ENCODE peak calls at places on chromosomes 1 and 21, in four cellular contexts. One of them, this sample, is unnamed.

GRCh38 chr1:185860316-185860715 is 126.1 kb downstream of the HMCN1 start:
- DNase-seq in omental fat pad: no peak
- DNase-seq in AG04450: no peak
- DNase-seq in dorsolateral prefrontal cortex: no peak
- DNase-seq in this sample: no peak

GRCh38 chr21:25297117-25297516 is 310.2 kb downstream of the MRPL39 start:
- DNase-seq in omental fat pad: no peak
- DNase-seq in AG04450: no peak
- DNase-seq in dorsolateral prefrontal cortex: no peak
- DNase-seq in this sample: no peak

GRCh38 chr1:179302076-179302475 is 8.5 kb downstream of the SOAT1 start:
- DNase-seq in omental fat pad: no peak
- DNase-seq in AG04450: no peak
- DNase-seq in dorsolateral prefrontal cortex: no peak
- DNase-seq in this sample: no peak

GRCh38 chr1:93605026-93605425 is 76.6 kb downstream of the BCAR3 start:
- DNase-seq in omental fat pad: no peak
- DNase-seq in AG04450: no peak
- DNase-seq in dorsolateral prefrontal cortex: no peak
- DNase-seq in this sample: no peak

GRCh38 chr21:46423546-46424061 is 35.1 kb upstream of the DIP2A start:
- DNase-seq in omental fat pad: no peak
- DNase-seq in AG04450: no peak
- DNase-seq in dorsolateral prefrontal cortex: no peak
- DNase-seq in this sample: no peak

GRCh38 chr1:87869563-87869962 is 540.9 kb downstream of the LMO4 start:
- DNase-seq in omental fat pad: no peak
- DNase-seq in AG04450: no peak
- DNase-seq in dorsolateral prefrontal cortex: no peak
- DNase-seq in this sample: peak; percentile 86

GRCh38 chr1:12341667-12342066 is 111.8 kb downstream of the VPS13D start:
- DNase-seq in omental fat pad: no peak
- DNase-seq in AG04450: no peak
- DNase-seq in dorsolateral prefrontal cortex: no peak
- DNase-seq in this sample: no peak

GRCh38 chr1:212237651-212238050 is 47.6 kb upstream of the PPP2R5A start:
- DNase-seq in omental fat pad: no peak
- DNase-seq in AG04450: no peak
- DNase-seq in dorsolateral prefrontal cortex: no peak
- DNase-seq in this sample: peak; percentile 78

GRCh38 chr21:44306926-44307687 is 7.3 kb downstream of the PFKL start:
- DNase-seq in omental fat pad: no peak
- DNase-seq in AG04450: no peak
- DNase-seq in dorsolateral prefrontal cortex: no peak
- DNase-seq in this sample: no peak

GRCh38 chr21:15208787-15209186 is 144.0 kb upstream of the NRIP1 start:
- DNase-seq in omental fat pad: no peak
- DNase-seq in AG04450: no peak
- DNase-seq in dorsolateral prefrontal cortex: no peak
- DNase-seq in this sample: no peak

GRCh38 chr1:198638894-198639319 is at the start of gene PTPRC:
- DNase-seq in omental fat pad: no peak
- DNase-seq in AG04450: no peak
- DNase-seq in dorsolateral prefrontal cortex: no peak
- DNase-seq in this sample: no peak

GRCh38 chr1:61120998-61121397 is 38.6 kb downstream of the NFIA start:
- DNase-seq in omental fat pad: no peak
- DNase-seq in AG04450: no peak
- DNase-seq in dorsolateral prefrontal cortex: no peak
- DNase-seq in this sample: peak; percentile 70

GRCh38 chr1:40636777-40637176 is 28.7 kb downstream of the RIMS3 start:
- DNase-seq in omental fat pad: no peak
- DNase-seq in AG04450: no peak
- DNase-seq in dorsolateral prefrontal cortex: peak; percentile 56
- DNase-seq in this sample: no peak

GRCh38 chr1:84929581-84929980 is 36.6 kb upstream of the LPAR3 start:
- DNase-seq in omental fat pad: no peak
- DNase-seq in AG04450: no peak
- DNase-seq in dorsolateral prefrontal cortex: no peak
- DNase-seq in this sample: no peak

GRCh38 chr1:88274431-88274830 is 409.6 kb upstream of the PKN2 start:
- DNase-seq in omental fat pad: no peak
- DNase-seq in AG04450: no peak
- DNase-seq in dorsolateral prefrontal cortex: no peak
- DNase-seq in this sample: no peak

GRCh38 chr1:27555700-27556424 is 48.1 kb downstream of the AHDC1 start:
- DNase-seq in omental fat pad: no peak
- DNase-seq in AG04450: no peak
- DNase-seq in dorsolateral prefrontal cortex: no peak
- DNase-seq in this sample: no peak

GRCh38 chr1:189693140-189693539 is 784.5 kb downstream of the BRINP3 start:
- DNase-seq in omental fat pad: no peak
- DNase-seq in AG04450: no peak
- DNase-seq in dorsolateral prefrontal cortex: no peak
- DNase-seq in this sample: peak; percentile 16

GRCh38 chr1:64745986-64746940 is 1.4 kb downstream of the RAVER2 start:
- DNase-seq in omental fat pad: no peak
- DNase-seq in AG04450: no peak
- DNase-seq in dorsolateral prefrontal cortex: peak; percentile 45
- DNase-seq in this sample: peak; percentile 8

GRCh38 chr1:36475910-36476604 is 6.7 kb downstream of the CSF3R start:
- DNase-seq in omental fat pad: no peak
- DNase-seq in AG04450: no peak
- DNase-seq in dorsolateral prefrontal cortex: no peak
- DNase-seq in this sample: no peak

GRCh38 chr1:232329103-232329788 is 300.7 kb downstream of the SIPA1L2 start:
- DNase-seq in omental fat pad: no peak
- DNase-seq in AG04450: no peak
- DNase-seq in dorsolateral prefrontal cortex: no peak
- DNase-seq in this sample: no peak

GRCh38 chr1:182680901-182681300 is 3.5 kb downstream of the RGS8 start:
- DNase-seq in omental fat pad: no peak
- DNase-seq in AG04450: no peak
- DNase-seq in dorsolateral prefrontal cortex: no peak
- DNase-seq in this sample: peak; percentile 78

GRCh38 chr1:243268284-243268653 is 12.4 kb downstream of the SDCCAG8 start:
- DNase-seq in omental fat pad: no peak
- DNase-seq in AG04450: peak; percentile 65
- DNase-seq in dorsolateral prefrontal cortex: no peak
- DNase-seq in this sample: peak; percentile 84

GRCh38 chr1:22528451-22528850 is 34.8 kb upstream of the EPHA8 start:
- DNase-seq in omental fat pad: no peak
- DNase-seq in AG04450: no peak
- DNase-seq in dorsolateral prefrontal cortex: no peak
- DNase-seq in this sample: no peak

GRCh38 chr1:211531194-211532085 is 39.5 kb upstream of the RD3 start:
- DNase-seq in omental fat pad: no peak
- DNase-seq in AG04450: no peak
- DNase-seq in dorsolateral prefrontal cortex: no peak
- DNase-seq in this sample: no peak

GRCh38 chr1:54053745-54054437 is 483 bp downstream of the TCEANC2 start:
- DNase-seq in omental fat pad: no peak
- DNase-seq in AG04450: no peak
- DNase-seq in dorsolateral prefrontal cortex: no peak
- DNase-seq in this sample: no peak

GRCh38 chr1:162548170-162548569 is 13.4 kb upstream of the UAP1 start:
- DNase-seq in omental fat pad: no peak
- DNase-seq in AG04450: no peak
- DNase-seq in dorsolateral prefrontal cortex: no peak
- DNase-seq in this sample: peak; percentile 81

GRCh38 chr21:18801468-18801867 is 397.9 kb upstream of the TMPRSS15 start:
- DNase-seq in omental fat pad: no peak
- DNase-seq in AG04450: no peak
- DNase-seq in dorsolateral prefrontal cortex: no peak
- DNase-seq in this sample: peak; percentile 42

GRCh38 chr1:247385283-247385682 is 30.7 kb upstream of the NLRP3 start:
- DNase-seq in omental fat pad: no peak
- DNase-seq in AG04450: no peak
- DNase-seq in dorsolateral prefrontal cortex: no peak
- DNase-seq in this sample: no peak

GRCh38 chr1:193181526-193181925 is 4.9 kb downstream of the B3GALT2 start:
- DNase-seq in omental fat pad: no peak
- DNase-seq in AG04450: no peak
- DNase-seq in dorsolateral prefrontal cortex: no peak
- DNase-seq in this sample: no peak

GRCh38 chr1:66575739-66576138 is 41.8 kb downstream of the SGIP1 start:
- DNase-seq in omental fat pad: no peak
- DNase-seq in AG04450: peak; percentile 95
- DNase-seq in dorsolateral prefrontal cortex: no peak
- DNase-seq in this sample: peak; percentile 51

GRCh38 chr1:40073062-40073461 is 24.0 kb downstream of the PPT1 start:
- DNase-seq in omental fat pad: no peak
- DNase-seq in AG04450: no peak
- DNase-seq in dorsolateral prefrontal cortex: no peak
- DNase-seq in this sample: no peak

GRCh38 chr1:104933846-104934245 is 1184.1 kb downstream of the AMY1C start:
- DNase-seq in omental fat pad: no peak
- DNase-seq in AG04450: no peak
- DNase-seq in dorsolateral prefrontal cortex: no peak
- DNase-seq in this sample: no peak

GRCh38 chr1:201895913-201896807 is 7.5 kb downstream of the SHISA4 start:
- DNase-seq in omental fat pad: peak; percentile 83
- DNase-seq in AG04450: peak; percentile 82
- DNase-seq in dorsolateral prefrontal cortex: peak; percentile 89
- DNase-seq in this sample: peak; percentile 95
- TF ChIP-seq CTCF in omental fat pad: no peak
- TF ChIP-seq CTCF in AG04450: peak; percentile 98
- TF ChIP-seq CTCF in dorsolateral prefrontal cortex: peak; percentile 91
- TF ChIP-seq CTCF in this sample: peak; percentile 99

GRCh38 chr1:3377604-3378279 is 76.7 kb upstream of the ARHGEF16 start:
- DNase-seq in omental fat pad: no peak
- DNase-seq in AG04450: no peak
- DNase-seq in dorsolateral prefrontal cortex: no peak
- DNase-seq in this sample: no peak
- TF ChIP-seq CTCF in omental fat pad: no peak
- TF ChIP-seq CTCF in AG04450: no peak
- TF ChIP-seq CTCF in dorsolateral prefrontal cortex: no peak
- TF ChIP-seq CTCF in this sample: no peak

GRCh38 chr1:62849031-62849430 is 65.1 kb downstream of the ATG4C start:
- DNase-seq in omental fat pad: no peak
- DNase-seq in AG04450: no peak
- DNase-seq in dorsolateral prefrontal cortex: no peak
- DNase-seq in this sample: peak; percentile 22
- TF ChIP-seq CTCF in omental fat pad: no peak
- TF ChIP-seq CTCF in AG04450: no peak
- TF ChIP-seq CTCF in dorsolateral prefrontal cortex: no peak
- TF ChIP-seq CTCF in this sample: no peak

GRCh38 chr1:205216588-205216987 is 5.1 kb upstream of the DSTYK start:
- DNase-seq in omental fat pad: no peak
- DNase-seq in AG04450: no peak
- DNase-seq in dorsolateral prefrontal cortex: no peak
- DNase-seq in this sample: no peak
- TF ChIP-seq CTCF in omental fat pad: no peak
- TF ChIP-seq CTCF in AG04450: no peak
- TF ChIP-seq CTCF in dorsolateral prefrontal cortex: no peak
- TF ChIP-seq CTCF in this sample: no peak

GRCh38 chr1:59967780-59968179 is 41.2 kb upstream of the CYP2J2 start:
- DNase-seq in omental fat pad: no peak
- DNase-seq in AG04450: no peak
- DNase-seq in dorsolateral prefrontal cortex: no peak
- DNase-seq in this sample: no peak

GRCh38 chr1:59967141-59967697 is 40.6 kb upstream of the CYP2J2 start:
- DNase-seq in omental fat pad: no peak
- DNase-seq in AG04450: no peak
- DNase-seq in dorsolateral prefrontal cortex: no peak
- DNase-seq in this sample: no peak

GRCh38 chr1:59973719-59974118 is 47.1 kb upstream of the CYP2J2 start:
- DNase-seq in omental fat pad: no peak
- DNase-seq in AG04450: no peak
- DNase-seq in dorsolateral prefrontal cortex: no peak
- DNase-seq in this sample: no peak

GRCh38 chr1:59972216-59972924 is 45.8 kb upstream of the CYP2J2 start:
- DNase-seq in omental fat pad: no peak
- DNase-seq in AG04450: no peak
- DNase-seq in dorsolateral prefrontal cortex: no peak
- DNase-seq in this sample: no peak

DNA sequence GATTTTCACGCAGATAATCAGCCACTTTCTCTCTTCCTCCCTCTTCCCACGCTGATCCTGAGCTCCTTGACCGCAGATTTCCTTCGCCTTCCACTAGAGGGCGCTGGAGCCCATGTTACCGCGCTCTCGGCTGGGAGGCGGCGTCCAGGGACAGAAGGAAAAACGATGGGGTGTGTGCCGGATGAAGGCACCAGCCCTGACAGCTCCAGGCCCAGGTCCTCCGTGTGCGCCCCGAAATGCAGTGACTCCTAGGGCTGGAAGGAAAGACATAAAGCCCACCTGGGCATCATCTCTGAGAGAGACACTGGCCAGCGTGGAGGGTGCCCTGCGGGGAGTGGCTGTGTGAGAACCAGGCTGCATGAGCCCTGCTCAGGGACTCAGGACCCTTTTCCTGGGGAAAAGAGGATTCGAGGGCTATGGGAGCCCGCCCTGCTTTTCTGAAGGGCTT is 44.9 kb upstream of the CYP2J2 start:
- DNase-seq in omental fat pad: peak; percentile 41
- DNase-seq in AG04450: no peak
- DNase-seq in dorsolateral prefrontal cortex: peak; percentile 65
- DNase-seq in this sample: peak; percentile 71
- TF ChIP-seq CTCF in omental fat pad: no peak
- TF ChIP-seq CTCF in AG04450: peak; percentile 87
- TF ChIP-seq CTCF in dorsolateral prefrontal cortex: peak; percentile 87
- TF ChIP-seq CTCF in this sample: peak; percentile 91

GRCh38 chr21:42678118-42678430 is 24.7 kb downstream of the PDE9A start:
- DNase-seq in omental fat pad: no peak
- DNase-seq in AG04450: no peak
- DNase-seq in dorsolateral prefrontal cortex: no peak
- DNase-seq in this sample: no peak
- TF ChIP-seq CTCF in omental fat pad: no peak
- TF ChIP-seq CTCF in AG04450: no peak
- TF ChIP-seq CTCF in dorsolateral prefrontal cortex: no peak
- TF ChIP-seq CTCF in this sample: no peak

GRCh38 chr1:63143482-63143881 is 178.9 kb upstream of the FOXD3 start:
- DNase-seq in omental fat pad: no peak
- DNase-seq in AG04450: no peak
- DNase-seq in dorsolateral prefrontal cortex: no peak
- DNase-seq in this sample: no peak
- TF ChIP-seq CTCF in omental fat pad: no peak
- TF ChIP-seq CTCF in AG04450: no peak
- TF ChIP-seq CTCF in dorsolateral prefrontal cortex: no peak
- TF ChIP-seq CTCF in this sample: no peak

This sample was measured in MCF 10A.